ENCODE peak calls at places on chromosomes 11 and 22, in ten cellular contexts. One of them, this sample, is unnamed.

GRCh38 chr11:33640730-33641371 is 59.8 kb downstream of the C11orf91 start:
- DNase-seq in mucosa of descending colon: no peak
- DNase-seq in body of pancreas: no peak
- DNase-seq in BE2C: no peak
- DNase-seq in uterus: no peak
- DNase-seq in HFFc6: no peak
- DNase-seq in breast epithelium: no peak
- DNase-seq in neural progenitor cell: no peak
- DNase-seq in epithelial cell of esophagus: no peak
- DNase-seq in B cell: no peak
- DNase-seq in this sample: no peak

GRCh38 chr11:116422976-116423375 is 349.8 kb downstream of the BUD13 start:
- DNase-seq in mucosa of descending colon: no peak
- DNase-seq in body of pancreas: no peak
- DNase-seq in BE2C: peak
- DNase-seq in uterus: no peak
- DNase-seq in HFFc6: no peak
- DNase-seq in breast epithelium: no peak
- DNase-seq in neural progenitor cell: peak
- DNase-seq in epithelial cell of esophagus: no peak
- DNase-seq in B cell: no peak
- DNase-seq in this sample: no peak

GRCh38 chr11:27532652-27533325 is 26.2 kb upstream of the LIN7C start:
- DNase-seq in mucosa of descending colon: no peak
- DNase-seq in body of pancreas: no peak
- DNase-seq in BE2C: no peak
- DNase-seq in uterus: no peak
- DNase-seq in HFFc6: no peak
- DNase-seq in breast epithelium: no peak
- DNase-seq in neural progenitor cell: no peak
- DNase-seq in epithelial cell of esophagus: peak
- DNase-seq in B cell: no peak
- DNase-seq in this sample: no peak

GRCh38 chr11:7677071-7677470 is 3.8 kb upstream of the CYB5R2 start:
- DNase-seq in mucosa of descending colon: no peak
- DNase-seq in body of pancreas: no peak
- DNase-seq in BE2C: no peak
- DNase-seq in uterus: no peak
- DNase-seq in HFFc6: peak
- DNase-seq in breast epithelium: no peak
- DNase-seq in neural progenitor cell: no peak
- DNase-seq in epithelial cell of esophagus: peak
- DNase-seq in B cell: no peak
- DNase-seq in this sample: peak

GRCh38 chr11:64696045-64696444 is 27.0 kb downstream of the NRXN2 start:
- DNase-seq in mucosa of descending colon: no peak
- DNase-seq in body of pancreas: no peak
- DNase-seq in BE2C: no peak
- DNase-seq in uterus: no peak
- DNase-seq in HFFc6: no peak
- DNase-seq in breast epithelium: no peak
- DNase-seq in neural progenitor cell: no peak
- DNase-seq in epithelial cell of esophagus: no peak
- DNase-seq in B cell: no peak
- DNase-seq in this sample: no peak

GRCh38 chr22:29275819-29276565 is 7.9 kb downstream of the EWSR1 start:
- DNase-seq in mucosa of descending colon: no peak
- DNase-seq in body of pancreas: no peak
- DNase-seq in BE2C: no peak
- DNase-seq in uterus: no peak
- DNase-seq in HFFc6: no peak
- DNase-seq in breast epithelium: no peak
- DNase-seq in neural progenitor cell: no peak
- DNase-seq in epithelial cell of esophagus: no peak
- DNase-seq in B cell: no peak
- DNase-seq in this sample: no peak

GRCh38 chr11:107196732-107197131 is 178.5 kb upstream of the GUCY1A2 start:
- DNase-seq in mucosa of descending colon: no peak
- DNase-seq in body of pancreas: no peak
- DNase-seq in BE2C: no peak
- DNase-seq in uterus: no peak
- DNase-seq in HFFc6: no peak
- DNase-seq in breast epithelium: no peak
- DNase-seq in neural progenitor cell: no peak
- DNase-seq in epithelial cell of esophagus: no peak
- DNase-seq in B cell: no peak
- DNase-seq in this sample: no peak

GRCh38 chr11:125221499-125221898 is 56.9 kb downstream of the PKNOX2 start:
- DNase-seq in mucosa of descending colon: no peak
- DNase-seq in body of pancreas: no peak
- DNase-seq in BE2C: no peak
- DNase-seq in uterus: no peak
- DNase-seq in HFFc6: no peak
- DNase-seq in breast epithelium: no peak
- DNase-seq in neural progenitor cell: no peak
- DNase-seq in epithelial cell of esophagus: no peak
- DNase-seq in B cell: no peak
- DNase-seq in this sample: no peak

GRCh38 chr11:93734427-93735222 is 6.7 kb downstream of the TAF1D start:
- DNase-seq in mucosa of descending colon: no peak
- DNase-seq in body of pancreas: no peak
- DNase-seq in BE2C: no peak
- DNase-seq in uterus: no peak
- DNase-seq in HFFc6: no peak
- DNase-seq in breast epithelium: no peak
- DNase-seq in neural progenitor cell: no peak
- DNase-seq in epithelial cell of esophagus: no peak
- DNase-seq in B cell: no peak
- DNase-seq in this sample: no peak

DNA sequence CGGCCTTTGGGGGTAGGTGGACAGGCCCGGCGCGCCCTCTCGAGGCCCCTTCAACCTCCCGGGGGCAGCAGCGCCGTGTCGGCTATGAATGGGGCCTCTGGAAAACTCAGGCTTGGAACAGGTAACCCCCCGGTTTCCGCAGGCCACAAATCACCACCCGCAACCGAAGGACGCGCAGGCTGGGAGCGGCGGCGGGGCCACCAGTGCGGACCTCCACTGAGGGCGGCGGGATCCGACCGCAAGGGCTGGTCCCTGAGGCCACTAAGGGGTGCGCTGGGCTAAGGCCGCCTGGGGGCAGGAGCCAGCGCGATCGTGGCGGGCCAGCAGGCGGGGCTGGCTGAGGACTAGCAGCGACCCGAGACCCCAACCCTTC is 695 bp upstream of the ATF4 start:
- DNase-seq in mucosa of descending colon: peak
- DNase-seq in body of pancreas: peak
- DNase-seq in BE2C: peak
- DNase-seq in uterus: peak
- DNase-seq in HFFc6: no peak
- DNase-seq in breast epithelium: no peak
- DNase-seq in neural progenitor cell: peak
- DNase-seq in epithelial cell of esophagus: peak
- DNase-seq in B cell: no peak
- DNase-seq in this sample: no peak
- TF ChIP-seq CTCF in mucosa of descending colon: no peak
- TF ChIP-seq CTCF in body of pancreas: peak
- TF ChIP-seq CTCF in BE2C: peak
- TF ChIP-seq CTCF in uterus: peak
- TF ChIP-seq CTCF in HFFc6: peak
- TF ChIP-seq CTCF in breast epithelium: no peak
- TF ChIP-seq CTCF in neural progenitor cell: peak
- TF ChIP-seq CTCF in epithelial cell of esophagus: peak
- TF ChIP-seq CTCF in B cell: peak
- TF ChIP-seq CTCF in this sample: peak

DNA sequence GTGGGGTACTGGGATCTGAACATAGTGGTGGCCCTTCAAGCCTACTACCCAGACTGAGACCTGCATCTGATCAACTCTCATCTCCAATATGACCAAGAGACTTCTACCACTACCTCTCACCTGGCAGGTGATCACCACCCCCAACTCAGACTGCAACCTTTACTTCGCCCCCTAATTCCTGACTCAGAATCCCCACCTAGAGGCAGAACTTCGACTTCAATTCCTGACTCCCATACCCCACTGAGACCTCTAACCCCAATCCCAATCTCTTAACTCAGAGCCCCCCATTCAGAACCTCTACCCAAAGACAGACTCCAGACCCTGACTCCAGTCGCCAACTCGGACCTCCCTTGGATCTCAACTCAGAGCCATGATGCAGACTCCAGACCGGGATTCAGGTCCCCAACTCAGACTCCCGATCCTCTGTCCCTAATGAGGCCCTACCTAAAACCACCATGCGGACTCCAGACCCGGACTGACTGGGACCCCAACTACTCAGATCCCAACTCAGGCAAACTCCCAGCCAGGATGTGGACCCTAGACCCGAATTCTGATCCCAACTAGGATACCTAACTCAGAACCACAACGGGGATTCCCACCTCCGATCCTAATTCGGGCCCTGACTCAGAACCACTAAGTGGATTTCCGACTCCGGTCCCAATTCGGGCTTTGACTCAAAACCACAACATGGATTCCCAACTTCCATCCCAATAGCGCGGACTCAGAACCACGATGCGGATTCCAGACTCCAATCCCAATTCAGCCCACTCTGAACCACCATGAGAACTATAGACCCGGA is 1.2 kb downstream of the KCNQ1OT1 start:
- DNase-seq in mucosa of descending colon: no peak
- DNase-seq in body of pancreas: no peak
- DNase-seq in BE2C: no peak
- DNase-seq in uterus: no peak
- DNase-seq in HFFc6: no peak
- DNase-seq in breast epithelium: no peak
- DNase-seq in neural progenitor cell: no peak
- DNase-seq in epithelial cell of esophagus: peak
- DNase-seq in B cell: no peak
- DNase-seq in this sample: no peak
- TF ChIP-seq CTCF in mucosa of descending colon: no peak
- TF ChIP-seq CTCF in body of pancreas: no peak
- TF ChIP-seq CTCF in BE2C: no peak
- TF ChIP-seq CTCF in uterus: no peak
- TF ChIP-seq CTCF in HFFc6: peak
- TF ChIP-seq CTCF in breast epithelium: no peak
- TF ChIP-seq CTCF in neural progenitor cell: no peak
- TF ChIP-seq CTCF in epithelial cell of esophagus: peak
- TF ChIP-seq CTCF in B cell: no peak
- TF ChIP-seq CTCF in this sample: no peak

DNA sequence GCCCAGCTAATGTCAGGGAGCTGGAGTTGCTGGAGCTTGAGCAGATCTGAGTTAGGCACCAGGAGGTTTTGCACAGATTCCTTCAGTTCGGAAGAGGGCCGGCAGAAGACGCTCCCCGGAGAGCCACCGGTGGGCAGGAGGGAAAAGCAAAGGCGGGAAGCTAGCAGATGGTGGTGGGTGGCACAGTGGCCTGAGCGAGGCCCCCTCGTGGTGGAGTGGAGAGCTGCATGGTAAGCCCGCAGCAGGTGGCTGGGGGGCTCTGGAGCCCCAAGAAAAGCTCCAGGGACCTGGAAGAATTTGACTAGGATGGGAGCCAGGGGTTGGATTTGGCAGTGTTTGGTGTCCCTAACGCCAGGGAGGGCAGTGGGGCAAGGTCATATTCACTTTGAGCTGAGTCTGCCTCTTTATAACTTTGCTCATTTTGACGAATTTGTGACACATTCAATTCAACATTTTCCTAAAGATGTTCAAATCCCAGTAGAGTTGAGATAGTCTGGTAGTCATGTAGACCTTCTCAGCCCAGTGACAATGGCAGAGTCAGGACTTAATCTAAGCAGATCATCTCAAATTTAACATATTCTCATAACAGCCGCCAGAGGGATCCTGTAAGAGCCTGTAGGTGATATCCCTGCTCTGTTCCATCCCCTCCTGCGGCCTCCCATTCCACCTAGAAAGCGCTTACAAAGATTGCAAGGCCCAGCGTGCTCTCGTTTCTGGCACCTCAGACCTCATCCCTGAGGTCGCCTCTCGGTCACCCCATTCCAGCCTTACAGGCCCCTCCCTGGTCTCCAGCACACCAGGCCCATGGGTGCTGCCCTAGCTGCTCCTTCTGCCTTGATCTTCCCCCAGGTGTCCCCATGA is 57.9 kb downstream of the TRIM29 start:
- DNase-seq in mucosa of descending colon: peak
- DNase-seq in body of pancreas: no peak
- DNase-seq in BE2C: peak
- DNase-seq in uterus: no peak
- DNase-seq in HFFc6: peak
- DNase-seq in breast epithelium: no peak
- DNase-seq in neural progenitor cell: no peak
- DNase-seq in epithelial cell of esophagus: no peak
- DNase-seq in B cell: peak
- DNase-seq in this sample: no peak
- TF ChIP-seq CTCF in mucosa of descending colon: peak
- TF ChIP-seq CTCF in body of pancreas: peak
- TF ChIP-seq CTCF in BE2C: peak
- TF ChIP-seq CTCF in uterus: peak
- TF ChIP-seq CTCF in HFFc6: peak
- TF ChIP-seq CTCF in breast epithelium: peak
- TF ChIP-seq CTCF in neural progenitor cell: peak
- TF ChIP-seq CTCF in epithelial cell of esophagus: peak
- TF ChIP-seq CTCF in B cell: peak
- TF ChIP-seq CTCF in this sample: peak

GRCh38 chr22:39805117-39805516 is 88.4 kb downstream of the ENTHD1 start:
- DNase-seq in mucosa of descending colon: no peak
- DNase-seq in body of pancreas: no peak
- DNase-seq in BE2C: no peak
- DNase-seq in uterus: no peak
- DNase-seq in HFFc6: no peak
- DNase-seq in breast epithelium: no peak
- DNase-seq in neural progenitor cell: no peak
- DNase-seq in epithelial cell of esophagus: no peak
- DNase-seq in B cell: no peak
- DNase-seq in this sample: no peak

GRCh38 chr22:39802682-39803081 is 90.9 kb downstream of the ENTHD1 start:
- DNase-seq in mucosa of descending colon: no peak
- DNase-seq in body of pancreas: no peak
- DNase-seq in BE2C: no peak
- DNase-seq in uterus: no peak
- DNase-seq in HFFc6: no peak
- DNase-seq in breast epithelium: no peak
- DNase-seq in neural progenitor cell: no peak
- DNase-seq in epithelial cell of esophagus: no peak
- DNase-seq in B cell: no peak
- DNase-seq in this sample: no peak

GRCh38 chr22:39809772-39810557 is 83.6 kb downstream of the ENTHD1 start:
- DNase-seq in mucosa of descending colon: no peak
- DNase-seq in body of pancreas: no peak
- DNase-seq in BE2C: no peak
- DNase-seq in uterus: no peak
- DNase-seq in HFFc6: no peak
- DNase-seq in breast epithelium: no peak
- DNase-seq in neural progenitor cell: no peak
- DNase-seq in epithelial cell of esophagus: no peak
- DNase-seq in B cell: no peak
- DNase-seq in this sample: no peak

DNA sequence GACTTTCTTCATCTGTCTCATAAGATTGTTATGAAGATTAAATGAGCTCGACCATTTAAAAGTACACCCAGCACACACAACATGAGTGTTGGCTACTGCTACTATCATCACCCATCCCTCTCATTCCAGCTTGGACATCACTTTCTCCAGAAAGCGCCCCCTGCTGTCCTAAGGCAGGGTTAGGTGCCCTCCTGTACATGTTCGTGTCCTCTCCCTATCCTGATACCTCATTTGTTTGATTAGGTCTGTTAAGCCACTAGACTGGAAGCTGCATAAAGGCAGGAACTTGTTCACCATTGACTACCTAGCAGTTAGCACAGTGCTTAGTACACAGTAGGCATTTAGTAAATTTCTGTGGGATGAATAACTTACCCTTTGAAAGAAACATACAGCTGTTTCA is 85.5 kb downstream of the ENTHD1 start:
- DNase-seq in mucosa of descending colon: peak
- DNase-seq in body of pancreas: no peak
- DNase-seq in BE2C: peak
- DNase-seq in uterus: no peak
- DNase-seq in HFFc6: peak
- DNase-seq in breast epithelium: no peak
- DNase-seq in neural progenitor cell: peak
- DNase-seq in epithelial cell of esophagus: peak
- DNase-seq in B cell: no peak
- DNase-seq in this sample: no peak
- TF ChIP-seq CTCF in mucosa of descending colon: no peak
- TF ChIP-seq CTCF in body of pancreas: no peak
- TF ChIP-seq CTCF in BE2C: peak
- TF ChIP-seq CTCF in uterus: no peak
- TF ChIP-seq CTCF in HFFc6: peak
- TF ChIP-seq CTCF in breast epithelium: no peak
- TF ChIP-seq CTCF in neural progenitor cell: peak
- TF ChIP-seq CTCF in epithelial cell of esophagus: peak
- TF ChIP-seq CTCF in B cell: no peak
- TF ChIP-seq CTCF in this sample: peak

This sample was measured in CD14-positive monocyte.